ENCODE peak calls at places on chromosomes 5 and 9, in four cellular contexts. F is H1, R is HepG2, U is K562. K is an unnamed sample.

GRCh38 chr5:96067902-96068614 is 106.4 kb upstream of the ELL2 start:
- DNase-seq in U (no peak), R (no peak), F (no peak), K (peak; percentile 85)

GRCh38 chr9:25678147-25678666 is at the start of gene TUSC1:
- DNase-seq in U (no peak), R (no peak), F (no peak), K (peak; percentile 19)

GRCh38 chr5:165834922-165835321 is 2329.5 kb downstream of the MAT2B start:
- DNase-seq in R (no peak), F (no peak), U (no peak), K (no peak)

GRCh38 chr5:59709833-59710232 is 183.7 kb downstream of the PDE4D start:
- DNase-seq in U (no peak), F (no peak), R (no peak), K (peak; percentile 23)

GRCh38 chr5:61450880-61451279 is 118.8 kb downstream of the ZSWIM6 start:
- DNase-seq in U (no peak), R (no peak), F (no peak), K (peak; percentile 57)

GRCh38 chr5:1243487-1244152 is 18.4 kb downstream of the SLC6A18 start:
- DNase-seq in U (no peak), R (no peak), F (no peak), K (no peak)

GRCh38 chr5:143446535-143447226 is 43.2 kb upstream of the NR3C1 start:
- DNase-seq in F (no peak), U (no peak), R (no peak), K (no peak)

GRCh38 chr5:101590384-101590783 is 687.3 kb upstream of the ST8SIA4 start:
- DNase-seq in F (no peak), R (no peak), U (no peak), K (no peak)

GRCh38 chr5:132026516-132027008 is 15.1 kb upstream of the ACSL6 start:
- DNase-seq in U (no peak), F (no peak), R (no peak), K (no peak)

GRCh38 chr5:175657593-175658271 is at the start of gene HRH2:
- DNase-seq in F (no peak), U (no peak), R (no peak), K (peak; percentile 67)

GRCh38 chr9:93121316-93122241 is 12.5 kb downstream of the NINJ1 start:
- DNase-seq in F (no peak), U (no peak), R (no peak), K (no peak)

GRCh38 chr5:74767579-74767913 is 497 bp downstream of the NSA2 start:
- DNase-seq in R (peak; percentile 16), U (peak; percentile 31), F (no peak), K (peak; percentile 38)

GRCh38 chr5:154570572-154571324 is 92.7 kb upstream of the HAND1 start:
- DNase-seq in R (no peak), F (no peak), U (no peak), K (no peak)

GRCh38 chr9:128713941-128714573 is 9.9 kb downstream of the ZDHHC12 start:
- DNase-seq in R (no peak), U (no peak), F (no peak), K (no peak)

GRCh38 chr5:4113426-4113825 is 517.8 kb downstream of the IRX1 start:
- DNase-seq in U (no peak), R (no peak), F (no peak), K (no peak)

GRCh38 chr5:21574429-21574828 is 1278.7 kb downstream of the CDH12 start:
- DNase-seq in U (no peak), R (no peak), F (no peak), K (no peak)

GRCh38 chr5:14174235-14174636 is 31.1 kb downstream of the TRIO start:
- DNase-seq in U (no peak), F (no peak), R (no peak), K (no peak)

GRCh38 chr9:129242971-129243561 is 65.0 kb upstream of the IER5L start:
- DNase-seq in U (no peak), R (no peak), F (no peak), K (no peak)

GRCh38 chr5:9105851-9106250 is 440.0 kb downstream of the SEMA5A start:
- DNase-seq in U (no peak), R (no peak), F (no peak), K (no peak)

GRCh38 chr9:80175286-80175906 is 603.6 kb downstream of the TLE4 start:
- DNase-seq in R (peak; percentile 23), F (no peak), U (peak; percentile 8), K (peak; percentile 6)

GRCh38 chr9:129612123-129612522 is 8.8 kb downstream of the C9orf50 start:
- DNase-seq in U (no peak), F (no peak), R (no peak), K (no peak)

GRCh38 chr5:35780236-35780635 is 76.5 kb upstream of the IL7R start:
- DNase-seq in F (no peak), R (no peak), U (no peak), K (no peak)

GRCh38 chr9:73149371-73150067 is 2.1 kb upstream of the ANXA1 start:
- DNase-seq in U (peak; percentile 44), F (no peak), R (no peak), K (peak; percentile 75)

GRCh38 chr9:137645211-137645610 is 26.4 kb downstream of the EHMT1 start:
- DNase-seq in U (no peak), R (no peak), F (no peak), K (no peak)

GRCh38 chr5:124995451-124995850 is 249.0 kb upstream of the ZNF608 start:
- DNase-seq in F (no peak), U (no peak), R (no peak), K (no peak)

GRCh38 chr9:14183001-14183400 is 130.9 kb downstream of the NFIB start:
- DNase-seq in R (no peak), U (no peak), F (no peak), K (no peak)

GRCh38 chr5:157761690-157762611 is 18.4 kb downstream of the LSM11 start:
- DNase-seq in F (no peak), U (peak; percentile 60), R (peak; percentile 60), K (peak; percentile 67)

GRCh38 chr9:121634800-121635261 is 16.6 kb upstream of the DAB2IP start:
- DNase-seq in R (peak; percentile 57), U (peak; percentile 63), F (no peak), K (peak; percentile 58)

GRCh38 chr5:122736086-122736485 is 38.8 kb upstream of the SNX2 start:
- DNase-seq in F (no peak), U (no peak), R (no peak), K (no peak)

GRCh38 chr5:72467987-72468386 is 39.2 kb downstream of the ZNF366 start:
- DNase-seq in U (no peak), F (no peak), R (no peak), K (no peak)

GRCh38 chr9:73869261-73869660 is 627.9 kb upstream of the RORB start:
- DNase-seq in U (peak; percentile 12), F (no peak), R (peak; percentile 13), K (peak; percentile 13)

GRCh38 chr9:108417726-108418125 is 438.1 kb downstream of the ACTL7B start:
- DNase-seq in U (no peak), F (no peak), R (no peak), K (no peak)

GRCh38 chr5:170533383-170533782 is 29.6 kb downstream of the KCNIP1 start:
- DNase-seq in F (no peak), U (no peak), R (no peak), K (no peak)

GRCh38 chr9:127318651-127319167 is 54.1 kb downstream of the GARNL3 start:
- DNase-seq in U (no peak), F (no peak), R (no peak), K (no peak)

GRCh38 chr5:157965040-157965439 is 106.1 kb upstream of the CLINT1 start:
- DNase-seq in U (no peak), F (no peak), R (no peak), K (no peak)

DNA sequence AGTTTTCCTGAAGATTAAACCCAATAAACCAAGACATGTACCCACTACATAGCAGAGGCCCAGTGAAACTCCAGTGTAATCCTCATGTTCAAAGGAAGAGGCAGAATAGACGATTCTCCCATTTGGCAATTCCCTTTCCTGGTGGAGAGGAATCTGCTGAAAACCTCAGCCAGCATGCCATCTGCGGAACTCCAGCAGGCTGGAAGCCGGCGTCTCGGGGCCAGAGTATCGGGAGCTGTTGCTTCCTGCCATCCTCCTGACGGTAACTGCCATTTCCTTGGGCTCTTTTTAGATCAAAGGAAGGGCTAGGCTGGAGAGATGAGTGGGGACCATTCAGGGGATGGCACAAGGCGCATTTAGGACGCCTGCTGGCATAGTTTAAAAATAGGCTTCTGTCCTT is 20.5 kb downstream of the NEURL1B start:
- DNase-seq in U (no peak), R (no peak), F (no peak), K (no peak)
- TF ChIP-seq HDAC2 in U (no peak), R (no peak), F (no peak), K (no peak)

DNA sequence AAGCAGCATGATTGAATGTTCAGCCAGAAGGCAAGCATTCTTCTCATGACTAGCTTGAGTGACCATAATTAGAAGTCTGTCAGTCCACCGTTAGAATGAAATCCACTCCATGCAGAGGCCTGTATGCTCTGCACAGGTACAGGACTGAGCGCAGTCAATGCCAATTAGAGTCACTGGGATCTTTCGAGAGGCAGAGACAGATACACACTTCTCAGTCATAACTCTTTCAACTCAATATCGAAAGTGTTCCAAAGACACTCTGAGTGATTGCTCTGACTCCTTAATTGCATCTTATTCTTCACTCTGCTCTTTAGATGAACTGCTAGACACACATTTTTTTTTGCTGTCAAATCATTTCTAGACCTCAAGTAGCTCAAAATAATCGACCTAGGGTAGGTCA is 203.6 kb downstream of the GABRB2 start:
- DNase-seq in F (no peak), R (no peak), U (no peak), K (no peak)
- TF ChIP-seq RNF2 in F (no peak), R (no peak), U (no peak), K (no peak)

DNA sequence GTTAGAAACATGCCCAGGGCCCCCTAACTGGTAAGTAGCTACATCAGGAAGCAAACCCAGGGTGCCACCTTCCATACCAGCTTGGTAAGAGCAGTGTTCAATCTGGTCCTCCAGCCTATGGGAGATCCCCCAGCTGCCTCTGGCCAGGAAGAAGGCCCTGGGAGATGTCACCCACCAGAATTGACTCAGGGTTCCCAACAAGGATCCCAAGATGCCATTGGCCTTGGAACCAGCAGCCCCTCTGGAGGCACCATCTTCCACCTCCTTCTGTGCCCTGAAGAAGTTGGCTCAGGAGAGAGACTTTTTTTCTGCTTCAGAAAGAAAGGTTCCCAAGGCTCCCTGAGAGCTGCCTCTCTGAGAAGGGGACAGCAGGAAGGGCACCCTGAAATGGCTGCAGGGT is 56.6 kb upstream of the IL17B start:
- DNase-seq in R (no peak), U (no peak), F (no peak), K (no peak)
- TF ChIP-seq PHF8 in R (no peak), U (no peak), F (no peak), K (no peak)

GRCh38 chr9:37325778-37326177 is 96.7 kb upstream of the GRHPR start:
- DNase-seq in U (no peak), F (no peak), R (no peak), K (no peak)
- TF ChIP-seq HDAC2 in U (no peak), F (no peak), R (no peak), K (no peak)

DNA sequence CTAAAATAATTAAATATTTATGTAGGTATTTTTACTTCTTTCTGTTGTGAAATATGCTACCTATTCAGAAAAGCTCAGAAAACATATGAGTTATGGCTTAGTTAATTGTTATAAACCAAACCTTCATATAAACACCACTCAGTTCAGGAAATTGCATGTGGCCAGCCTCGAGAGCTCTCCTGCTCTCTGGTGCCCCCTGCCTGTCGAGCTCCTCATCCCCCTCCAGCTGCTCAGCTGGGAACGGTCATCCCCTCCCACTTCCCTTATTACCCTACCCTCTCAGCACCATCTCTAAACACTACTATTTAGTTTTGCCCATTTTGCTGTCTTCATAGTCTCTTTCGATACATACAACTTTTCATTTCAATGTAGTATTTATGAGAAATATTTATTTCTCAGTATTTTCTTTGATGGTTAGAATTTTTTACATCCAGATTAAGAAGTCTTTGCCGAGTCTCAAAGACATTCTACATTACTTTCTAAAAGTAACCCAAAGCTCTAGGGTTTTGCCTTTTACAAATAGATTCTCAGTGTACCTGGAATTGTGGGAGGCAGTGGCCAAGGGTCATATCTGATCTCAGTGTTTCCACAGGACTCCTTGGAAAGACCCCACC is 51.2 kb upstream of the SEMA4D start:
- DNase-seq in U (peak; percentile 67), R (peak; percentile 32), F (peak; percentile 29), K (peak; percentile 82)
- TF ChIP-seq RNF2 in U (no peak), R (no peak), F (no peak), K (no peak)

K was measured in A549.